ENCODE peak calls at places on chromosome 2, in eight cellular contexts. J, D, N, K, M, C, I and F are unnamed samples.

GRCh38 chr2:127464470-127465257 is 46.4 kb downstream of the PROC start:
- DNase-seq in J (no peak), D (no peak), N (no peak), K (no peak), M (no peak), C (no peak), I (no peak), F (no peak)

GRCh38 chr2:200987137-200987536 is 23.7 kb upstream of the ORC2 start:
- DNase-seq in J (no peak), D (no peak), N (no peak), K (no peak), M (no peak), C (no peak), I (no peak), F (no peak)

GRCh38 chr2:119638891-119639539 is 40.0 kb upstream of the TMEM177 start:
- DNase-seq in J (no peak), D (no peak), N (no peak), K (no peak), M (no peak), C (no peak), I (no peak), F (no peak)

GRCh38 chr2:28173377-28173776 is 219.3 kb upstream of the FOSL2 start:
- DNase-seq in J (no peak), D (no peak), N (no peak), K (no peak), M (no peak), C (no peak), I (no peak), F (no peak)

GRCh38 chr2:226063704-226064390 is 664.3 kb downstream of the NYAP2 start:
- DNase-seq in J (no peak), D (no peak), N (no peak), K (peak; percentile 97), M (no peak), C (no peak), I (no peak), F (no peak)

GRCh38 chr2:43106767-43107527 is 119.5 kb downstream of the ZFP36L2 start:
- DNase-seq in J (no peak), D (no peak), N (no peak), K (no peak), M (no peak), C (no peak), I (no peak), F (no peak)

GRCh38 chr2:1504311-1504750 is 91.1 kb downstream of the TPO start:
- DNase-seq in J (no peak), D (no peak), N (no peak), K (no peak), M (no peak), C (no peak), I (no peak), F (no peak)

GRCh38 chr2:68278169-68278568 is 25.8 kb upstream of the PPP3R1 start:
- DNase-seq in J (no peak), D (no peak), N (no peak), K (no peak), M (no peak), C (no peak), I (no peak), F (no peak)

GRCh38 chr2:50126845-50127244 is 905.1 kb downstream of the NRXN1 start:
- DNase-seq in J (no peak), D (no peak), N (peak; percentile 14), K (no peak), M (no peak), C (no peak), I (no peak), F (no peak)

GRCh38 chr2:45676088-45676487 is 24.6 kb downstream of the PRKCE start:
- DNase-seq in J (no peak), D (no peak), N (no peak), K (no peak), M (no peak), C (no peak), I (no peak), F (no peak)

GRCh38 chr2:241804326-241805276 is 4.4 kb upstream of the NEU4 start:
- DNase-seq in J (no peak), D (peak; percentile 16), N (peak; percentile 62), K (no peak), M (no peak), C (peak; percentile 20), I (no peak), F (no peak)

GRCh38 chr2:88949336-88949735 is 257.9 kb downstream of the RPIA start:
- DNase-seq in J (no peak), D (no peak), N (no peak), K (no peak), M (no peak), C (no peak), I (peak; percentile 25), F (no peak)

GRCh38 chr2:12771154-12771553 is 54.4 kb downstream of the TRIB2 start:
- DNase-seq in J (no peak), D (no peak), N (no peak), K (no peak), M (no peak), C (no peak), I (no peak), F (no peak)

GRCh38 chr2:36404312-36404711 is 48.7 kb downstream of the CRIM1 start:
- DNase-seq in J (no peak), D (no peak), N (no peak), K (peak; percentile 73), M (no peak), C (no peak), I (no peak), F (no peak)

GRCh38 chr2:130813722-130814121 is 23.0 kb upstream of the ARHGEF4 start:
- DNase-seq in J (no peak), D (no peak), N (no peak), K (no peak), M (no peak), C (no peak), I (no peak), F (no peak)

GRCh38 chr2:157842106-157842879 is 33.8 kb downstream of the ACVR1 start:
- DNase-seq in J (no peak), D (no peak), N (no peak), K (no peak), M (no peak), C (no peak), I (no peak), F (no peak)

GRCh38 chr2:21800356-21800755 is 676.6 kb downstream of the TDRD15 start:
- DNase-seq in J (no peak), D (no peak), N (no peak), K (no peak), M (no peak), C (no peak), I (no peak), F (no peak)

GRCh38 chr2:222613715-222614331 is 42.1 kb downstream of the FARSB start:
- DNase-seq in J (no peak), D (no peak), N (peak; percentile 70), K (peak; percentile 14), M (no peak), C (no peak), I (peak; percentile 51), F (no peak)

GRCh38 chr2:158894078-158894477 is 74.4 kb upstream of the TANC1 start:
- DNase-seq in J (no peak), D (no peak), N (no peak), K (peak; percentile 90), M (no peak), C (no peak), I (no peak), F (no peak)

DNA sequence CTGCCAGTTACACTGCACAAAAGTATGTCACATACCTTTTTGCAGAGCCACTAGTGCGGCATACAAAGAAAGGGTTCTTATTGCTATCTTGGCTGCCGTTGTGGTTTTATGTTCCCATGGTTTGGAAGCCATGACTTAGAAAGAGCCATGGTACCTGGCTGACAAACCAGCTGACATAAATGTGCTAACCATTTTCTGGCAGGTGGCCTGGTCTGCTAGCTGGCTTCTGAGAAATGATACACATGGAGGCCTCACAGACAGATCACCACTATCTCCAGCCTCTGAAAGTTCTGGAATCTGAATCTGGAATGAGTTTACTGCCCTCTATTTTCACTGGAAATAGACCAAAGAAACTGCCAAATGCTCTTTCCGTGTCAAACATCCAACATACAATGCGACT is 123.7 kb downstream of the QPCT start:
- DNase-seq in J (no peak), D (no peak), N (no peak), K (no peak), M (no peak), C (peak; percentile 52), I (no peak), F (no peak)
- H3K9me3 ChIP-seq in J (no peaks in the 10 kb centered on the region), D (no peaks in the 10 kb centered on the region), N (no peaks in the 10 kb centered on the region), K (no peaks in the 10 kb centered on the region), M (peaks cover 5% of the 10 kb centered on the region), C (no peaks in the 10 kb centered on the region), I (no peaks in the 10 kb centered on the region), F (no peaks in the 10 kb centered on the region)

DNA sequence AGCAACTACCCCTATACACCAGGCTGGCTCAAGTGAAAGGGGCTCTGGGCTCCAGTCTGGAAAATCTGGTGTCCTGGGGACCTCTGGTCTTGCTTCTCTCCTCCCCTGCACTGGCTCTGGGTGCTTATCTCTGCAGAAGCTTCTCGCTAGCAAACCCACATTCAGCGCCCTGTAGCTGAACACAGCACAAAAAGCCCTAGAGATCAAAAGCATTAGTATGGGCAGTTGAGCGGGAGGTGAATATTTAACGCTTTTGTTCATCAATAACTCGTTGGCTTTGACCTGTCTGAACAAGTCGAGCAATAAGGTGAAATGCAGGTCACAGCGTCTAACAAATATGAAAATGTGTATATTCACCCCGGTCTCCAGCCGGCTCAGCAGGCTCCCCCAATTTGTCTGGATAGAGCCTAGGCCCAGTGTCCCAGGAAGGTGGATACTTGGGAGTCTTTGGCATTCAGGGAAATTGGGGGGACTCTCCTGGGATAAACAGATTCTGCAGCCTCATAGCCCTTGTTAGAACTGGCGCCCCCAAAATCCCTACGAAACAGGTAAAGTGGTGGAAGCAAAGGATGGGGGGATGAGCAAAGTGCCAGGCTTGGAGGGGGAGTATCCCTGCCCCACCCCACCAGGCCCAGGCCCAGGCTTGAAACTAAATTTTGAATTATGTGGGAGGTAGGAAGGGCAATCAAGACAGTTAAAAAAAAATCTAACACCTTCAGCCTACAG is 2.4 kb upstream of the HOXD4 start:
- DNase-seq in J (no peak), D (no peak), N (no peak), K (no peak), M (no peak), C (no peak), I (no peak), F (no peak)
- H3K9me3 ChIP-seq in J (no peaks in the 10 kb centered on the region), D (no peaks in the 10 kb centered on the region), N (no peaks in the 10 kb centered on the region), K (no peaks in the 10 kb centered on the region), M (no peaks in the 10 kb centered on the region), C (no peaks in the 10 kb centered on the region), I (no peaks in the 10 kb centered on the region), F (peaks cover 4% of the 10 kb centered on the region)

DNA sequence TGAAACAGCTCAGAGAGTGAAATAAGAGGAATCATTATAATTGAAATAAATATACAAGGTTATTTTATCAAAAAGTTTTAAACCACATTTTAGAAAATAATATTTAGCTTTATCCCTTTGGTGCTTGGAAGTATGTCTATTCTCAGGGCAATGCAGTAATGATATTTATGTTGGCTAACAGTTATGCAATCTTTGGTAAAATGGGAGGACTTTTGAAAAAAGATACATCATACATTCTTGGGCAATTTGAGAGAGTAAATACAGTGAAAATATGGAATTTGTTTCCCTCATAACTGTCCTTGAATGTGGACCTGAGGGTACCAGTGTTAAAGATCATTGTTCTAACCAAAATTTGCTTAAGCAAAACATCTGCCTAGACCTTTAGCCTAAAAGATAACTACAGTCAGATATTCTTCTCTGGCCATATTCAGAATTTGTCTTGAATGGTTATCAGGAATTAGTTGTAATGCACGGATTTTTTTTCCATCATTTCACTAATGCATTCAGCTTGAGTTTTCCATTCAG is 137.2 kb downstream of the LRRTM1 start:
- DNase-seq in J (no peak), D (no peak), N (no peak), K (no peak), M (no peak), C (no peak), I (no peak), F (no peak)
- H3K9me3 ChIP-seq in J (no peaks in the 10 kb centered on the region), D (no peaks in the 10 kb centered on the region), N (no peaks in the 10 kb centered on the region), K (peaks cover 16% of the 10 kb centered on the region), M (no peaks in the 10 kb centered on the region), C (no peaks in the 10 kb centered on the region), I (no peaks in the 10 kb centered on the region), F (no peaks in the 10 kb centered on the region)

GRCh38 chr2:52968043-52968442 is 799.6 kb upstream of the CHAC2 start:
- DNase-seq in J (no peak), D (no peak), N (no peak), K (no peak), M (no peak), C (no peak), I (peak; percentile 68), F (no peak)
- H3K9me3 ChIP-seq in J (no peaks in the 10 kb centered on the region), D (no peaks in the 10 kb centered on the region), N (no peaks in the 10 kb centered on the region), K (no peaks in the 10 kb centered on the region), M (no peaks in the 10 kb centered on the region), C (no peaks in the 10 kb centered on the region), I (no peaks in the 10 kb centered on the region), F (no peaks in the 10 kb centered on the region)